ENCODE peak calls at places on chromosomes 5 and 9, in ten cellular contexts. One of them, this sample, is unnamed.

GRCh38 chr5:6457592-6457991 is 8.9 kb downstream of the UBE2QL1 start:
- DNase-seq in fibroblast of pulmonary artery: no peak
- DNase-seq in astrocyte of the spinal cord: no peak
- DNase-seq in AG10803: no peak
- DNase-seq in tibial artery: no peak
- DNase-seq in CD8-positive, alpha-beta T cell: no peak
- DNase-seq in sigmoid colon: no peak
- DNase-seq in PC-9: no peak
- DNase-seq in cardiac fibroblast: no peak
- DNase-seq in AG04450: no peak
- DNase-seq in this sample: no peak

GRCh38 chr5:32193591-32193990 is 19.5 kb upstream of the GOLPH3 start:
- DNase-seq in fibroblast of pulmonary artery: peak; percentile 96
- DNase-seq in astrocyte of the spinal cord: peak; percentile 91
- DNase-seq in AG10803: peak; percentile 67
- DNase-seq in tibial artery: peak; percentile 89
- DNase-seq in CD8-positive, alpha-beta T cell: no peak
- DNase-seq in sigmoid colon: peak; percentile 94
- DNase-seq in PC-9: peak; percentile 87
- DNase-seq in cardiac fibroblast: peak; percentile 92
- DNase-seq in AG04450: no peak
- DNase-seq in this sample: peak; percentile 83

GRCh38 chr9:81798606-81799005 is 109.3 kb upstream of the TLE1 start:
- DNase-seq in fibroblast of pulmonary artery: no peak
- DNase-seq in astrocyte of the spinal cord: no peak
- DNase-seq in AG10803: no peak
- DNase-seq in tibial artery: no peak
- DNase-seq in CD8-positive, alpha-beta T cell: no peak
- DNase-seq in sigmoid colon: no peak
- DNase-seq in PC-9: no peak
- DNase-seq in cardiac fibroblast: no peak
- DNase-seq in AG04450: peak; percentile 73
- DNase-seq in this sample: no peak

GRCh38 chr5:139847790-139848507 is 52.3 kb downstream of the PSD2 start:
- DNase-seq in fibroblast of pulmonary artery: peak; percentile 6
- DNase-seq in astrocyte of the spinal cord: peak; percentile 8
- DNase-seq in AG10803: peak; percentile 13
- DNase-seq in tibial artery: peak; percentile 42
- DNase-seq in CD8-positive, alpha-beta T cell: peak; percentile 80
- DNase-seq in sigmoid colon: peak; percentile 78
- DNase-seq in PC-9: no peak
- DNase-seq in cardiac fibroblast: peak; percentile 9
- DNase-seq in AG04450: no peak
- DNase-seq in this sample: no peak

GRCh38 chr5:33008751-33009418 is 297.8 kb downstream of the NPR3 start:
- DNase-seq in fibroblast of pulmonary artery: no peak
- DNase-seq in astrocyte of the spinal cord: peak; percentile 10
- DNase-seq in AG10803: no peak
- DNase-seq in tibial artery: no peak
- DNase-seq in CD8-positive, alpha-beta T cell: no peak
- DNase-seq in sigmoid colon: no peak
- DNase-seq in PC-9: peak; percentile 73
- DNase-seq in cardiac fibroblast: no peak
- DNase-seq in AG04450: no peak
- DNase-seq in this sample: no peak

GRCh38 chr5:149205625-149206523 is 64.6 kb downstream of the ABLIM3 start:
- DNase-seq in fibroblast of pulmonary artery: peak; percentile 90
- DNase-seq in astrocyte of the spinal cord: peak; percentile 78
- DNase-seq in AG10803: peak; percentile 63
- DNase-seq in tibial artery: peak; percentile 71
- DNase-seq in CD8-positive, alpha-beta T cell: no peak
- DNase-seq in sigmoid colon: no peak
- DNase-seq in PC-9: peak; percentile 49
- DNase-seq in cardiac fibroblast: peak; percentile 94
- DNase-seq in AG04450: peak; percentile 72
- DNase-seq in this sample: peak; percentile 58

GRCh38 chr9:108156270-108156998 is 666.9 kb upstream of the KLF4 start:
- DNase-seq in fibroblast of pulmonary artery: peak; percentile 30
- DNase-seq in astrocyte of the spinal cord: no peak
- DNase-seq in AG10803: peak; percentile 2
- DNase-seq in tibial artery: no peak
- DNase-seq in CD8-positive, alpha-beta T cell: no peak
- DNase-seq in sigmoid colon: no peak
- DNase-seq in PC-9: peak; percentile 79
- DNase-seq in cardiac fibroblast: peak; percentile 31
- DNase-seq in AG04450: no peak
- DNase-seq in this sample: no peak

GRCh38 chr5:124371121-124371706 is 375.2 kb downstream of the ZNF608 start:
- DNase-seq in fibroblast of pulmonary artery: no peak
- DNase-seq in astrocyte of the spinal cord: no peak
- DNase-seq in AG10803: peak; percentile 53
- DNase-seq in tibial artery: peak; percentile 76
- DNase-seq in CD8-positive, alpha-beta T cell: no peak
- DNase-seq in sigmoid colon: peak; percentile 81
- DNase-seq in PC-9: no peak
- DNase-seq in cardiac fibroblast: peak; percentile 2
- DNase-seq in AG04450: no peak
- DNase-seq in this sample: no peak

GRCh38 chr9:108056805-108057386 is 567.3 kb upstream of the KLF4 start:
- DNase-seq in fibroblast of pulmonary artery: peak; percentile 65
- DNase-seq in astrocyte of the spinal cord: peak; percentile 74
- DNase-seq in AG10803: peak; percentile 83
- DNase-seq in tibial artery: no peak
- DNase-seq in CD8-positive, alpha-beta T cell: no peak
- DNase-seq in sigmoid colon: no peak
- DNase-seq in PC-9: peak; percentile 86
- DNase-seq in cardiac fibroblast: peak; percentile 90
- DNase-seq in AG04450: no peak
- DNase-seq in this sample: peak; percentile 5

GRCh38 chr5:135977375-135977928 is 22.7 kb upstream of the LECT2 start:
- DNase-seq in fibroblast of pulmonary artery: peak; percentile 54
- DNase-seq in astrocyte of the spinal cord: peak; percentile 35
- DNase-seq in AG10803: peak; percentile 77
- DNase-seq in tibial artery: peak; percentile 68
- DNase-seq in CD8-positive, alpha-beta T cell: peak; percentile 39
- DNase-seq in sigmoid colon: peak; percentile 80
- DNase-seq in PC-9: no peak
- DNase-seq in cardiac fibroblast: peak; percentile 36
- DNase-seq in AG04450: no peak
- DNase-seq in this sample: no peak

GRCh38 chr5:151213803-151214613 is 9.9 kb downstream of the CCDC69 start:
- DNase-seq in fibroblast of pulmonary artery: peak; percentile 86
- DNase-seq in astrocyte of the spinal cord: no peak
- DNase-seq in AG10803: peak; percentile 23
- DNase-seq in tibial artery: peak; percentile 88
- DNase-seq in CD8-positive, alpha-beta T cell: peak; percentile 84
- DNase-seq in sigmoid colon: peak; percentile 91
- DNase-seq in PC-9: no peak
- DNase-seq in cardiac fibroblast: peak; percentile 77
- DNase-seq in AG04450: no peak
- DNase-seq in this sample: no peak

GRCh38 chr9:100499866-100500265 is 26.9 kb downstream of the TMEFF1 start:
- DNase-seq in fibroblast of pulmonary artery: no peak
- DNase-seq in astrocyte of the spinal cord: no peak
- DNase-seq in AG10803: no peak
- DNase-seq in tibial artery: no peak
- DNase-seq in CD8-positive, alpha-beta T cell: no peak
- DNase-seq in sigmoid colon: no peak
- DNase-seq in PC-9: no peak
- DNase-seq in cardiac fibroblast: no peak
- DNase-seq in AG04450: no peak
- DNase-seq in this sample: no peak

GRCh38 chr9:100498592-100498991 is 25.6 kb downstream of the TMEFF1 start:
- DNase-seq in fibroblast of pulmonary artery: peak; percentile 53
- DNase-seq in astrocyte of the spinal cord: peak; percentile 23
- DNase-seq in AG10803: peak; percentile 29
- DNase-seq in tibial artery: no peak
- DNase-seq in CD8-positive, alpha-beta T cell: no peak
- DNase-seq in sigmoid colon: no peak
- DNase-seq in PC-9: no peak
- DNase-seq in cardiac fibroblast: peak; percentile 53
- DNase-seq in AG04450: no peak
- DNase-seq in this sample: no peak

GRCh38 chr9:100499460-100499859 is 26.5 kb downstream of the TMEFF1 start:
- DNase-seq in fibroblast of pulmonary artery: no peak
- DNase-seq in astrocyte of the spinal cord: no peak
- DNase-seq in AG10803: no peak
- DNase-seq in tibial artery: no peak
- DNase-seq in CD8-positive, alpha-beta T cell: no peak
- DNase-seq in sigmoid colon: no peak
- DNase-seq in PC-9: no peak
- DNase-seq in cardiac fibroblast: no peak
- DNase-seq in AG04450: no peak
- DNase-seq in this sample: no peak
- H3K4me3 ChIP-seq in fibroblast of pulmonary artery: no peak overlapping the region
- H3K4me3 ChIP-seq in astrocyte of the spinal cord: no peak overlapping the region
- H3K4me3 ChIP-seq in AG10803: no peak overlapping the region
- H3K4me3 ChIP-seq in tibial artery: no peak overlapping the region
- H3K4me3 ChIP-seq in CD8-positive, alpha-beta T cell: no peak overlapping the region
- H3K4me3 ChIP-seq in sigmoid colon: no peak overlapping the region
- H3K4me3 ChIP-seq in PC-9: no peak overlapping the region
- H3K4me3 ChIP-seq in cardiac fibroblast: no peak overlapping the region
- H3K4me3 ChIP-seq in AG04450: no peak overlapping the region
- H3K4me3 ChIP-seq in this sample: no peak overlapping the region

GRCh38 chr5:106874531-106874930 is 796.2 kb downstream of the EFNA5 start:
- DNase-seq in fibroblast of pulmonary artery: no peak
- DNase-seq in astrocyte of the spinal cord: no peak
- DNase-seq in AG10803: no peak
- DNase-seq in tibial artery: no peak
- DNase-seq in CD8-positive, alpha-beta T cell: no peak
- DNase-seq in sigmoid colon: no peak
- DNase-seq in PC-9: no peak
- DNase-seq in cardiac fibroblast: no peak
- DNase-seq in AG04450: no peak
- DNase-seq in this sample: no peak

GRCh38 chr5:106876298-106876622 is 794.5 kb downstream of the EFNA5 start:
- DNase-seq in fibroblast of pulmonary artery: no peak
- DNase-seq in astrocyte of the spinal cord: no peak
- DNase-seq in AG10803: no peak
- DNase-seq in tibial artery: no peak
- DNase-seq in CD8-positive, alpha-beta T cell: no peak
- DNase-seq in sigmoid colon: no peak
- DNase-seq in PC-9: no peak
- DNase-seq in cardiac fibroblast: no peak
- DNase-seq in AG04450: no peak
- DNase-seq in this sample: no peak

GRCh38 chr5:106874974-106875373 is 795.8 kb downstream of the EFNA5 start:
- DNase-seq in fibroblast of pulmonary artery: no peak
- DNase-seq in astrocyte of the spinal cord: no peak
- DNase-seq in AG10803: no peak
- DNase-seq in tibial artery: no peak
- DNase-seq in CD8-positive, alpha-beta T cell: no peak
- DNase-seq in sigmoid colon: no peak
- DNase-seq in PC-9: no peak
- DNase-seq in cardiac fibroblast: no peak
- DNase-seq in AG04450: no peak
- DNase-seq in this sample: no peak

GRCh38 chr5:106876665-106877194 is 794.0 kb downstream of the EFNA5 start:
- DNase-seq in fibroblast of pulmonary artery: no peak
- DNase-seq in astrocyte of the spinal cord: no peak
- DNase-seq in AG10803: no peak
- DNase-seq in tibial artery: no peak
- DNase-seq in CD8-positive, alpha-beta T cell: no peak
- DNase-seq in sigmoid colon: no peak
- DNase-seq in PC-9: no peak
- DNase-seq in cardiac fibroblast: peak; percentile 5
- DNase-seq in AG04450: no peak
- DNase-seq in this sample: no peak

GRCh38 chr5:106875591-106876297 is 795.0 kb downstream of the EFNA5 start:
- DNase-seq in fibroblast of pulmonary artery: peak; percentile 37
- DNase-seq in astrocyte of the spinal cord: peak; percentile 15
- DNase-seq in AG10803: peak; percentile 48
- DNase-seq in tibial artery: no peak
- DNase-seq in CD8-positive, alpha-beta T cell: no peak
- DNase-seq in sigmoid colon: no peak
- DNase-seq in PC-9: no peak
- DNase-seq in cardiac fibroblast: peak; percentile 72
- DNase-seq in AG04450: no peak
- DNase-seq in this sample: no peak
- TF ChIP-seq CTCF in fibroblast of pulmonary artery: peak; percentile 42
- TF ChIP-seq CTCF in astrocyte of the spinal cord: peak; percentile 22
- TF ChIP-seq CTCF in AG10803: peak; percentile 70
- TF ChIP-seq CTCF in tibial artery: peak; percentile 53
- TF ChIP-seq CTCF in CD8-positive, alpha-beta T cell: no peak
- TF ChIP-seq CTCF in sigmoid colon: peak; percentile 40
- TF ChIP-seq CTCF in PC-9: peak; percentile 62
- TF ChIP-seq CTCF in cardiac fibroblast: peak; percentile 62
- TF ChIP-seq CTCF in AG04450: peak; percentile 52
- TF ChIP-seq CTCF in this sample: peak; percentile 19

GRCh38 chr5:173907686-173908371 is 19.7 kb downstream of the CPEB4 start:
- DNase-seq in fibroblast of pulmonary artery: no peak
- DNase-seq in astrocyte of the spinal cord: no peak
- DNase-seq in AG10803: peak; percentile 78
- DNase-seq in tibial artery: no peak
- DNase-seq in CD8-positive, alpha-beta T cell: no peak
- DNase-seq in sigmoid colon: no peak
- DNase-seq in PC-9: no peak
- DNase-seq in cardiac fibroblast: peak; percentile 30
- DNase-seq in AG04450: no peak
- DNase-seq in this sample: no peak
- H3K4me3 ChIP-seq in fibroblast of pulmonary artery: no peak overlapping the region
- H3K4me3 ChIP-seq in astrocyte of the spinal cord: no peak overlapping the region
- H3K4me3 ChIP-seq in AG10803: no peak overlapping the region
- H3K4me3 ChIP-seq in tibial artery: no peak overlapping the region
- H3K4me3 ChIP-seq in CD8-positive, alpha-beta T cell: no peak overlapping the region
- H3K4me3 ChIP-seq in sigmoid colon: no peak overlapping the region
- H3K4me3 ChIP-seq in PC-9: no peak overlapping the region
- H3K4me3 ChIP-seq in cardiac fibroblast: no peak overlapping the region
- H3K4me3 ChIP-seq in AG04450: no peak overlapping the region
- H3K4me3 ChIP-seq in this sample: no peak overlapping the region

GRCh38 chr9:71683598-71684235 is 84.6 kb downstream of the CEMIP2 start:
- DNase-seq in fibroblast of pulmonary artery: peak; percentile 37
- DNase-seq in astrocyte of the spinal cord: peak; percentile 70
- DNase-seq in AG10803: peak; percentile 44
- DNase-seq in tibial artery: peak; percentile 34
- DNase-seq in CD8-positive, alpha-beta T cell: no peak
- DNase-seq in sigmoid colon: no peak
- DNase-seq in PC-9: no peak
- DNase-seq in cardiac fibroblast: peak; percentile 58
- DNase-seq in AG04450: no peak
- DNase-seq in this sample: no peak

GRCh38 chr9:71681708-71682268 is 86.5 kb downstream of the CEMIP2 start:
- DNase-seq in fibroblast of pulmonary artery: peak; percentile 59
- DNase-seq in astrocyte of the spinal cord: peak; percentile 69
- DNase-seq in AG10803: peak; percentile 72
- DNase-seq in tibial artery: no peak
- DNase-seq in CD8-positive, alpha-beta T cell: no peak
- DNase-seq in sigmoid colon: no peak
- DNase-seq in PC-9: peak; percentile 92
- DNase-seq in cardiac fibroblast: peak; percentile 70
- DNase-seq in AG04450: peak; percentile 21
- DNase-seq in this sample: no peak

GRCh38 chr9:71678999-71679398 is 89.3 kb downstream of the CEMIP2 start:
- DNase-seq in fibroblast of pulmonary artery: no peak
- DNase-seq in astrocyte of the spinal cord: no peak
- DNase-seq in AG10803: peak; percentile 53
- DNase-seq in tibial artery: no peak
- DNase-seq in CD8-positive, alpha-beta T cell: no peak
- DNase-seq in sigmoid colon: no peak
- DNase-seq in PC-9: peak; percentile 45
- DNase-seq in cardiac fibroblast: no peak
- DNase-seq in AG04450: no peak
- DNase-seq in this sample: no peak

GRCh38 chr9:71680189-71680983 is 87.9 kb downstream of the CEMIP2 start:
- DNase-seq in fibroblast of pulmonary artery: peak; percentile 70
- DNase-seq in astrocyte of the spinal cord: peak; percentile 37
- DNase-seq in AG10803: peak; percentile 63
- DNase-seq in tibial artery: no peak
- DNase-seq in CD8-positive, alpha-beta T cell: no peak
- DNase-seq in sigmoid colon: no peak
- DNase-seq in PC-9: peak; percentile 97
- DNase-seq in cardiac fibroblast: peak; percentile 80
- DNase-seq in AG04450: no peak
- DNase-seq in this sample: no peak

GRCh38 chr9:71681104-71681707 is 87.1 kb downstream of the CEMIP2 start:
- DNase-seq in fibroblast of pulmonary artery: no peak
- DNase-seq in astrocyte of the spinal cord: no peak
- DNase-seq in AG10803: peak; percentile 35
- DNase-seq in tibial artery: no peak
- DNase-seq in CD8-positive, alpha-beta T cell: no peak
- DNase-seq in sigmoid colon: no peak
- DNase-seq in PC-9: no peak
- DNase-seq in cardiac fibroblast: peak; percentile 63
- DNase-seq in AG04450: no peak
- DNase-seq in this sample: no peak
- TF ChIP-seq CTCF in fibroblast of pulmonary artery: no peak
- TF ChIP-seq CTCF in astrocyte of the spinal cord: no peak
- TF ChIP-seq CTCF in AG10803: no peak
- TF ChIP-seq CTCF in tibial artery: no peak
- TF ChIP-seq CTCF in CD8-positive, alpha-beta T cell: no peak
- TF ChIP-seq CTCF in sigmoid colon: no peak
- TF ChIP-seq CTCF in PC-9: no peak
- TF ChIP-seq CTCF in cardiac fibroblast: no peak
- TF ChIP-seq CTCF in AG04450: no peak
- TF ChIP-seq CTCF in this sample: no peak

This sample was measured in astrocyte of the cerebellum.